ENCODE peak calls at places on chromosome 4, in six cellular contexts. R is heart left ventricle; V is Right ventricle myocardium superior; W is stimulated activated naive CD8-positive, alpha-beta T cell treated with anti-CD3 and anti-CD28 coated beads, Interleukin-15, amount 100 ng/mL, for 72 hours; L is pancreas; I is aorta. D is an unnamed sample.

GRCh38 chr4:83961575-83961974 is 425.7 kb downstream of the GPAT3 start:
- ATAC-seq in V (no peak), W (no peak), I (no peak), L (no peak), R (no peak), D (no peak)

GRCh38 chr4:105184316-105184988 is 37.8 kb downstream of the TET2 start:
- ATAC-seq in V (peak), W (no peak), R (no peak), L (peak), I (no peak), D (no peak)

GRCh38 chr4:177573487-177573886 is 131.2 kb upstream of the AGA start:
- ATAC-seq in V (no peak), W (no peak), I (no peak), L (no peak), R (no peak), D (no peak)

GRCh38 chr4:159220353-159220752 is 117.5 kb downstream of the RAPGEF2 start:
- ATAC-seq in I (no peak), W (no peak), L (no peak), V (peak), R (peak), D (no peak)

GRCh38 chr4:134628074-134628473 is 426.5 kb upstream of the PABPC4L start:
- ATAC-seq in W (no peak), L (no peak), I (no peak), R (no peak), V (no peak), D (no peak)

GRCh38 chr4:53917719-53918118 is 146.7 kb downstream of the CHIC2 start:
- ATAC-seq in I (no peak), L (no peak), V (no peak), R (no peak), W (no peak), D (peak)

GRCh38 chr4:188110036-188110435 is 633 bp upstream of the TRIML2 start:
- ATAC-seq in L (no peak), W (no peak), V (no peak), R (no peak), I (no peak), D (no peak)

GRCh38 chr4:120915311-120915710 is 7.2 kb downstream of the PRDM5 start:
- ATAC-seq in L (no peak), I (no peak), W (no peak), V (no peak), R (no peak), D (no peak)

GRCh38 chr4:18021470-18021719 is 160 bp downstream of the LCORL start:
- ATAC-seq in V (peak), W (no peak), R (no peak), L (peak), I (peak), D (no peak)

GRCh38 chr4:145307763-145308430 is 127.5 kb upstream of the OTUD4 start:
- ATAC-seq in I (no peak), R (no peak), W (peak), L (peak), V (no peak), D (peak)

GRCh38 chr4:26030780-26031179 is 116.8 kb downstream of the SMIM20 start:
- ATAC-seq in W (peak), V (no peak), R (no peak), I (no peak), L (no peak), D (peak)

GRCh38 chr4:127604949-127605709 is 27.6 kb upstream of the INTU start:
- ATAC-seq in W (no peak), V (no peak), I (no peak), R (no peak), L (no peak), D (no peak)

GRCh38 chr4:30817489-30817888 is 97.3 kb downstream of the PCDH7 start:
- ATAC-seq in W (no peak), V (no peak), I (no peak), L (no peak), R (no peak), D (no peak)

GRCh38 chr4:144185086-144185485 is 44.6 kb upstream of the GYPA start:
- ATAC-seq in R (no peak), W (no peak), V (no peak), I (no peak), L (no peak), D (no peak)